ENCODE peak calls at places on chromosomes 13 and 19, in four cellular contexts. P, T, Z and I are unnamed samples.

GRCh38 chr19:10018219-10018618 is 4.9 kb downstream of the RDH8 start:
- DNase-seq in T (no peak), Z (no peak), P (no peak), I (no peak)

GRCh38 chr13:32059511-32059984 is 28.0 kb downstream of the FRY start:
- DNase-seq in T (no peak), P (peak), Z (no peak), I (no peak)

GRCh38 chr13:99886706-99887105 is 84.9 kb downstream of the ZIC5 start:
- DNase-seq in P (no peak), Z (no peak), T (no peak), I (no peak)

GRCh38 chr19:49749771-49750170 is 13.3 kb downstream of the TSKS start:
- DNase-seq in P (no peak), T (no peak), Z (no peak), I (no peak)

GRCh38 chr13:50805805-50806204 is 37.7 kb downstream of the DLEU7 start:
- DNase-seq in T (no peak), Z (no peak), P (peak), I (no peak)

GRCh38 chr13:44298314-44298713 is 75.3 kb upstream of the SERP2 start:
- DNase-seq in Z (no peak), T (no peak), P (no peak), I (no peak)

GRCh38 chr19:917323-918151 is at the start of gene KISS1R:
- DNase-seq in Z (no peak), P (peak), T (peak), I (peak)

GRCh38 chr13:50226515-50227147 is 211.4 kb downstream of the KCNRG start:
- DNase-seq in P (no peak), T (no peak), Z (no peak), I (no peak)

GRCh38 chr19:43643326-43643725 is 3.7 kb upstream of the CADM4 start:
- DNase-seq in P (no peak), Z (no peak), T (no peak), I (no peak)

GRCh38 chr19:2273356-2274184 is 8.4 kb downstream of the PEAK3 start:
- DNase-seq in T (peak), Z (peak), P (peak), I (peak)

DNA sequence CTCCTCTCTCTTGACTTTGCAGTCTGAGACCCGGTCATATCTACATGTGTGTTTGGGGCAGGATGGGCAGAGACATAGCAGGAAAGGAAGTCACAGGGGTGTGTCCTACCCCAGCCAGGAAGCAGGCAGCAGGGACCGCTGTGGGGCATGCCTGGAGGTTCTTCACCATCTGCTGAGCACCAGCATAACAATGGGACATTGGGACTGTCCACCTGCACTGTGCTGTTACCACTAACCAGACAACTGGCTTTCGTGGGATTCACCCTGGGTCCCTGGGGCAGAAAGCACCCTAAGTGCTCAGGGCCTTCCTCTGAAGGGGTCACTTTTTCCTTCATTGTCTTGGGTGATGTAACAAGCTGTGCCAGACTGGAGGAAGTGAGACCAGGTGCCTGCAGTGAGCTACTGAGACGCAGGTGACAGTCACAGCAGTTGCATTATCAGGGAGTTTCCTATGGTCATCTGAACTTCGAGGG is 2.6 kb upstream of the HAUS5 start:
- DNase-seq in P (no peak), Z (peak), T (no peak), I (no peak)
- TF ChIP-seq BHLHE40 in P (no peak), Z (peak), T (no peak), I (no peak)

GRCh38 chr13:47545206-47545605 is 455.9 kb downstream of the SUCLA2 start:
- DNase-seq in T (no peak), Z (no peak), P (no peak), I (no peak)

DNA sequence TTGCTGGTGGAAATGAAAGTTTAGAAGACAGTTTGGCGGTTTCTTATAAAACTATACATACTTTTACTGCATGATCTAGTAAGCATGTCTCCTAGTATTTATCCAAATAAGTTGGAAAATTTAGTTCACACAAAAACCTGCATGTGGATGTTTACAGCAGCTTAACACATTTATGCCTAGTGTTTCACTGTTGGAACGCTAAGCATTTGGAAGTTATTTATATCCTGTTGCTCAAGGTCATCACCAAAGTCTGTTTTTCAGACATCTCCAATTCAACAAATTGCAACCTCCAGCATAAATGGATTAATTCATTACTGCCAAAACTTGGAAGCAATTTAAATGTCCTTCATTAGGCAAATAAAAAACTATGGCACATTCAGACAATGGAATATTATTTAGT is 461.8 kb downstream of the SUCLA2 start:
- DNase-seq in Z (no peak), T (no peak), P (no peak), I (no peak)
- TF ChIP-seq FOXM1 in Z (no peak), T (no peak), P (no peak), I (no peak)

DNA sequence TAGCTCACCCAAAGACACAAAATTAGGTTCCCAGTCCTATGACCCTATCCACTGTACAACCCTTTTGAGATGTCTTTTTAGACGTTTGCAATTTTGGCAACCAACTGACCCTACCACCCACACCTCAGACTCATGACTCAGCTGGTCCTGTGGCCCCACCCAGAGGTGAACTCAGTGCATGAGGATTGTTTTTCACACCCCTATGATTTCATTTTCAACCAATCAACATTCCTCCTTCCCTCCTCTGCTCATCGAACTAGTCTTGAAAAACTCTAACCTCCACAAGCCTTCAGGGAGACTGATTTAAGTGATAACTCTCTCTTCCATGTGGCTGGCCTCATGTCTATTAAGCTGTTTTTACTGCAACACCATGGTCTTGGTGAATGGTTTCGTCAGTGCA is 350.7 kb downstream of the UQCRFS1 start:
- DNase-seq in P (no peak), T (no peak), Z (no peak), I (no peak)
- TF ChIP-seq BHLHE40 in P (no peak), T (no peak), Z (no peak), I (no peak)

GRCh38 chr19:35846038-35846668 is 6.2 kb downstream of the NPHS1 start:
- DNase-seq in P (no peak), Z (no peak), T (no peak), I (no peak)

GRCh38 chr19:35843676-35844481 is 8.4 kb downstream of the NPHS1 start:
- DNase-seq in T (peak), P (no peak), Z (no peak), I (peak)

GRCh38 chr19:35844482-35845214 is 7.7 kb downstream of the NPHS1 start:
- DNase-seq in T (no peak), Z (no peak), P (no peak), I (no peak)

GRCh38 chr19:35847911-35848310 is 4.4 kb downstream of the NPHS1 start:
- DNase-seq in T (no peak), P (no peak), Z (no peak), I (no peak)

GRCh38 chr19:35845215-35846037 is 6.9 kb downstream of the NPHS1 start:
- DNase-seq in Z (no peak), P (peak), T (peak), I (no peak)
- TF ChIP-seq FOXM1 in Z (no peak), P (no peak), T (no peak), I (no peak)

DNA sequence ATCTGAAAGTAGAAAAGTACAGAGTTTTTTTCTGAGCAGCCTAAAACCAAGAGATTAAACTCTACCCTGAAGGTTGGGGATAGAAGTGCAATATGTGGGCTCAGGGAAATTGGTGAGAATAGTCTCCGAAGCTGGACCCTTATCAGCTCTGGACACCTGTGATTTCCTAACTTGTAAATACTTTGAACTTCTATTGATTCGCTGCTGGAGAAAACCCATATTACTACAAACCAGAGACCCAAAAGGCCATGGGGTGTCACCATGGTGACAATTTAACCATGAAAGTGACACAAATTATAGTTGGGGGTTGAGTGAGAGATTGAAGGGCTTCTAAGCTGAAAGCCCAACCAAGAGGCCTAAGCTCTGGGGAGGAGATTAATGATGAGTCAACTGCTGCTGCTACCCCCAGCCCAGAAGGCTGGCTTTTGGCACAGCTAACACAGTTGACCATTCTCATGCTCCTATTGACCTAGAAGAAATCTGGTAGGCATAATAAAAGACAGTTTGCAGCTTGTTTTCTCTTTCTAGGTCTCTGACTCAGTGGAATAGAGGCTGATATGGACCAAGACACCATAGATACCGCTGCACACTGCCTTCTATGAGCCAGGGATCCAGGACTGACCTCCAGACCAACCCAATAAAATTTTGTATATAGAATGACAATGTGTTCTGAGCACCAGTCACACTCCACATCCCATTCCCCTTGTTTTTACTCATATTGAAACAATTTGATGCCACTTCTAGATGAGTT is 131.9 kb upstream of the FNDC3A start:
- DNase-seq in P (no peak), T (no peak), Z (no peak), I (no peak)
- TF ChIP-seq BHLHE40 in P (no peak), T (no peak), Z (no peak), I (no peak)

GRCh38 chr19:50902640-50903039 is 8.6 kb downstream of the KLK4 start:
- DNase-seq in Z (no peak), T (no peak), P (no peak), I (no peak)
- TF ChIP-seq FOXM1 in Z (no peak), T (no peak), P (no peak), I (no peak)